ENCODE peak calls at places on chromosomes 4 and X, in six cellular contexts. I is MCF 10A; L is fibroblast of lung; P is activated CD8-positive, alpha-beta T cell treated with anti-CD3 and anti-CD28 coated beads for 36 hours; M is T-helper 9 cell; C is NCI-H345. O is an unnamed sample.

GRCh38 chr4:25818293-25819240 is 44.2 kb downstream of the SEL1L3 start:
- DNase-seq in L (peak), M (no peak), C (no peak), I (no peak), P (no peak), O (no peak)

GRCh38 chrX:13448941-13449340 is 120.5 kb upstream of the EGFL6 start:
- DNase-seq in M (no peak), C (no peak), I (no peak), L (no peak), P (no peak), O (no peak)

GRCh38 chr4:28654618-28655017 is 1794.0 kb downstream of the STIM2 start:
- DNase-seq in I (peak), M (no peak), P (no peak), C (no peak), L (no peak), O (no peak)

GRCh38 chr4:139809207-139810157 is 143.9 kb downstream of the MGST2 start:
- DNase-seq in P (no peak), M (no peak), C (no peak), I (no peak), L (no peak), O (no peak)

GRCh38 chr4:123706961-123707360 is 310.4 kb downstream of the SPRY1 start:
- DNase-seq in L (peak), M (no peak), C (no peak), I (no peak), P (no peak), O (no peak)

GRCh38 chr4:37648084-37648817 is 37.9 kb downstream of the RELL1 start:
- DNase-seq in L (peak), M (no peak), P (no peak), I (peak), C (no peak), O (no peak)

GRCh38 chr4:24743931-24744330 is 51.4 kb upstream of the SOD3 start:
- DNase-seq in I (no peak), P (no peak), M (no peak), C (no peak), L (peak), O (no peak)

GRCh38 chrX:107579956-107580355 is 48.4 kb upstream of the PRPS1 start:
- DNase-seq in C (no peak), P (no peak), I (peak), L (no peak), M (no peak), O (no peak)

GRCh38 chr4:8162625-8163024 is 4.0 kb upstream of the ABLIM2 start:
- DNase-seq in I (no peak), L (no peak), M (no peak), P (no peak), C (peak), O (no peak)

GRCh38 chr4:76306882-76307669 is 543 bp downstream of the STBD1 start:
- DNase-seq in L (peak), P (peak), M (no peak), C (no peak), I (peak), O (peak)

GRCh38 chr4:82044141-82044993 is 329.4 kb downstream of the HNRNPD start:
- DNase-seq in L (peak), I (peak), C (peak), P (peak), M (no peak), O (peak)

GRCh38 chr4:153495480-153496206 is 29.5 kb downstream of the TMEM131L start:
- DNase-seq in P (peak), I (no peak), C (no peak), L (no peak), M (no peak), O (no peak)

GRCh38 chr4:1544861-1545275 is 138.6 kb upstream of the NKX1-1 start:
- DNase-seq in P (peak), C (peak), M (no peak), L (no peak), I (no peak), O (no peak)

GRCh38 chrX:13622565-13622964 is 30.4 kb upstream of the TCEANC start:
- DNase-seq in C (no peak), M (no peak), L (no peak), I (no peak), P (no peak), O (no peak)

GRCh38 chr4:37685726-37686372 is 327 bp downstream of the RELL1 start:
- DNase-seq in I (peak), L (peak), C (peak), M (peak), P (peak), O (peak)

GRCh38 chrX:30618160-30618765 is 35.0 kb upstream of the GK start:
- DNase-seq in P (no peak), I (no peak), M (no peak), L (no peak), C (no peak), O (no peak)

GRCh38 chr4:184364100-184364921 is 110.0 kb downstream of the IRF2 start:
- DNase-seq in C (no peak), L (no peak), M (no peak), P (no peak), I (no peak), O (no peak)

GRCh38 chr4:33883111-33883510 is 2361.2 kb downstream of the ARAP2 start:
- DNase-seq in P (no peak), M (no peak), L (no peak), C (no peak), I (no peak), O (no peak)

GRCh38 chr4:80184791-80185756 is 12.2 kb upstream of the PRDM8 start:
- DNase-seq in I (no peak), M (no peak), P (no peak), L (peak), C (no peak), O (no peak)

GRCh38 chr4:1291996-1292702 is 2.5 kb downstream of the MAEA start:
- DNase-seq in P (no peak), M (no peak), L (no peak), C (no peak), I (no peak), O (no peak)

GRCh38 chr4:24516926-24517325 is 67.4 kb downstream of the DHX15 start:
- DNase-seq in C (no peak), L (no peak), I (no peak), P (no peak), M (no peak), O (no peak)

GRCh38 chrX:69104756-69105434 is 60.4 kb downstream of the PJA1 start:
- DNase-seq in I (no peak), M (no peak), L (no peak), P (no peak), C (no peak), O (no peak)

GRCh38 chr4:4443821-4444220 is 56.9 kb downstream of the NSG1 start:
- DNase-seq in I (peak), M (no peak), L (peak), P (no peak), C (no peak), O (no peak)

GRCh38 chr4:123919576-123920098 is 523.0 kb downstream of the SPRY1 start:
- DNase-seq in L (peak), C (no peak), I (no peak), P (no peak), M (no peak), O (no peak)

GRCh38 chr4:1685604-1686150 is 1.6 kb upstream of the FAM53A start:
- DNase-seq in P (no peak), M (no peak), I (no peak), C (no peak), L (no peak), O (no peak)

O was measured in suprapubic skin.